ENCODE peak calls at places on chromosome 16, in four cellular contexts. G is cardiac fibroblast, F is BJ, W is left ventricle myocardium inferior. K is an unnamed sample.

GRCh38 chr16:2194852-2195315 is 1.5 kb downstream of the CASKIN1 start:
- DNase-seq in F (no peak), W (no peak), G (peak; percentile 53), K (peak; percentile 85)

GRCh38 chr16:23296994-23297393 is 5.1 kb upstream of the SCNN1B start:
- DNase-seq in G (no peak), F (no peak), W (no peak), K (peak; percentile 57)

GRCh38 chr16:13697013-13697412 is 222.9 kb upstream of the ERCC4 start:
- DNase-seq in W (no peak), F (no peak), G (no peak), K (no peak)

GRCh38 chr16:85687651-85688471 is 893 bp downstream of the GINS2 start:
- DNase-seq in G (no peak), F (no peak), W (no peak), K (no peak)

GRCh38 chr16:3737181-3737580 is 19.9 kb upstream of the TRAP1 start:
- DNase-seq in W (no peak), G (no peak), F (no peak), K (no peak)

GRCh38 chr16:54779549-54779948 is 151.1 kb upstream of the IRX5 start:
- DNase-seq in G (no peak), F (no peak), W (no peak), K (no peak)

GRCh38 chr16:15708096-15708495 is 58.1 kb downstream of the NDE1 start:
- DNase-seq in G (peak; percentile 70), W (no peak), F (no peak), K (no peak)

GRCh38 chr16:22139008-22139407 is 23.3 kb upstream of the SDR42E2 start:
- DNase-seq in F (no peak), W (no peak), G (no peak), K (no peak)

GRCh38 chr16:31063495-31063842 is 10.6 kb downstream of the ZNF668 start:
- DNase-seq in G (no peak), F (no peak), W (no peak), K (no peak)

GRCh38 chr16:22081050-22081449 is 11.3 kb upstream of the VWA3A start:
- DNase-seq in G (no peak), W (no peak), F (no peak), K (no peak)

GRCh38 chr16:62135903-62136302 is 99.7 kb upstream of the CDH8 start:
- DNase-seq in W (no peak), G (no peak), F (peak; percentile 26), K (no peak)

GRCh38 chr16:13848795-13849194 is 71.2 kb upstream of the ERCC4 start:
- DNase-seq in G (no peak), W (no peak), F (no peak), K (no peak)

GRCh38 chr16:66003196-66003595 is 363.3 kb upstream of the CDH5 start:
- DNase-seq in G (no peak), F (no peak), W (no peak), K (no peak)

GRCh38 chr16:50260206-50261159 is 5.9 kb upstream of the ADCY7 start:
- DNase-seq in G (no peak), F (no peak), W (no peak), K (no peak)
- TF ChIP-seq CTCF in G (no peak), F (no peak), W (no peak), K (no peak)

DNA sequence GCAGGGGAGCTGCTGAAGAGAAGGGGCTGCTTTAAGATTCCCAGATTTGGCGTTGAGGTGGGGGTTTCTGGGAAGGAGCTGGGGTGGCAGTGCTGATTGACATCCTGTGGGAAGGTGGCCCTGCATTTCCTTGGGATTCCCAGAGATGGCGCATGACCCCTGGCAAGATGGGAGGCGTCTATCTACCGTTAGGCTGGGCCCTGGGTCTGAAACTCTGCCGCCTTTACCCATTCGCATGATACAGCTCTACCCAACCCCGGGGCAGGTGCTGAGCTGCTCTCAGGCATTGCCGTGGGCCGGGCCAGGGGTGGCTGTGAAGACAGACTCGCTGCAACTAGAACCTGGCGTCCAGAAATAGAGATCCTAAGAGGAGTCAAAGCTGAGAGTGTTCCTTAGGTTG is 9.9 kb upstream of the MVD start:
- DNase-seq in F (no peak), W (no peak), G (no peak), K (no peak)
- TF ChIP-seq CTCF in F (peak; percentile 19), W (peak; percentile 27), G (no peak), K (peak; percentile 3)

DNA sequence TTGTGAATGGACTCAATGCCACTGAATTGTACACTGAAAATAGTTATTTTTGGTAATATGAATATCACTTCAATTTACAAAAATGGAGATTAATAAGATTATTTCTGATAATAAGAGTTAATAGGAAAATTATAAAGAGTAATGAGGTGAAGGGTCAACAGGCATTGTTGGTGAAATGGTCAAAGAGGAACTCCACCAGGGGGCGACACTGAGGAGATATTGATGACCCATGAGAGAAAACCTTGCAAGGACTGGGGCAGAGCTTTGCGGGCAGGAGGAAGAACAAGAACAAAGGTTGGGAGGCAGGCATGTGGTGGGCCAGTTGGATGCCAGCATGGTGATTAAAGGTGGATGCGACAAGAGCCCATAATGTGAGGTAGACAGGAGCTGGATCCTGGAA is 74.0 kb upstream of the XYLT1 start:
- DNase-seq in F (no peak), G (no peak), W (no peak), K (no peak)
- TF ChIP-seq CTCF in F (peak; percentile 28), G (no peak), W (no peak), K (peak; percentile 29)

GRCh38 chr16:58211245-58211644 is 13.3 kb upstream of the CSNK2A2 start:
- DNase-seq in W (no peak), F (no peak), G (no peak), K (no peak)
- TF ChIP-seq CTCF in W (no peak), F (no peak), G (no peak), K (no peak)

DNA sequence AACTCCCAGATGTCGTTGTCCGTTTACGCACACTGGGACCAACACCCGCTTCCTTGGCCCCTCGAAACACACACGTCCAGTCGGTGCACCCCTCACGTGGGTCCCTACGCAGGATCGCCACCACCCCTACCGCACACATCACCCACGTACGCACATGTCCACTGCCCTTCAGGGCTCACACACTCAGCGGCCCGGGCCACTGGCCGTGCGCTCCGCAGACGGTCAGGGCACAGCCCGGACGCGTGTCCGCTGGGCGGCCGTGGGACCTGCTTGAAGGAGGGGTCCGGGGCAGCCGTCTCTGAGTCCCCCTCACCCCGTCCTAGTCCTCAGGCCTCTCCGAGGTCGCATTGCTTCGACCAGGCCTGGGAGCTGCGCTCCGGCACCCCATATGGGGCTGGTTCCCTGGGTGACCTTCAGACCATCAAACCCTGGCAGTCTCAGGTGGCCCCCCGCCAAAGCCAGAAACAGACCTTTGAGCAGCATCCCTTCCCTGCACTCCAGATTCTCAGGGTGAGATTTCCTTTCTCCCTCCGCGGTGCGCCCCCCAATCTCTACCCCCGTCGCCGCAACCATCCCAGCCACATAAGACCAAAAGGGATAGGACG is 910 bp upstream of the GPRC5B start:
- DNase-seq in G (peak; percentile 19), F (no peak), W (peak; percentile 27), K (no peak)
- TF ChIP-seq CTCF in G (no peak), F (no peak), W (no peak), K (no peak)

GRCh38 chr16:25092489-25092888 is 19.1 kb upstream of the LCMT1 start:
- DNase-seq in G (no peak), W (no peak), F (no peak), K (no peak)
- TF ChIP-seq CTCF in G (no peak), W (no peak), F (no peak), K (no peak)

DNA sequence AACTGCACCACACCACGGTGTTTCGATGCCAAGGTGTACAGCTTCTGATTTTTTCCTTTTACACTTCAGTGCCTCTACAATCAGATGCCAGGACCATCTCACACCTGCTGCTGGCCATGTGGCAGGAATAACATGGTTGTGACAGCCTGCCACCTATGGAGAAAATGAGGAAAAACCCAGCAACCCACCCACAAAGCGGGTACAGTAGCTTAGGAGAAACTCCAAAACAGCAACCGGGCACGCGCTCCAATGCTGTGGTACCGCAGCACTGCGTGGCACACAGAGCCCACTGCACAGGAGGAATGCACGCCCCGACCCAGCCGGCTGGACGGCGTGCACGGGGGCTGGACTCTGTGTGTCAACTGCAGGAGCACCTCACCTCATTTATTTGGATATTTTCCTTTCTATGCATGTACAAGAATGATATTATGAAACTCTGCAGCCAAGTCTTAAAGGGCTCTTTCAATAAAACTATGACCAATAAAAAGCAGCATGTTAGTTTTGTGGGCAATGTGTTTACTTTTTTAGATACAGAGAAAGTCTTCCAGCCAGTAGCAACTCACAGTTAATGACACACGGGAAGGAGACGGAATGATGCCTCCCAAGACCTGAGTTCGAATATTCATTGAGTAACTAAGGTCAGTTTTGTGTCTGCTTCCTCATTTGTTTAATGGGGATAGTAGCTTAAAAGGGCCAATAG is 45.9 kb downstream of the MAP1LC3B start:
- DNase-seq in W (no peak), G (no peak), F (no peak), K (no peak)
- TF ChIP-seq CTCF in W (no peak), G (no peak), F (no peak), K (no peak)